ENCODE peak calls at places on chromosomes 11 and 22, in seven cellular contexts. One of them, this sample, is unnamed.

GRCh38 chr22:19429950-19430889 is 1.3 kb downstream of the HIRA start:
- DNase-seq in K562: peak
- DNase-seq in H1: no peak
- DNase-seq in SK-N-SH: peak
- DNase-seq in HepG2: peak
- DNase-seq in HCT116: no peak
- DNase-seq in GM12878: no peak
- DNase-seq in this sample: no peak

GRCh38 chr22:43228330-43228729 is 41.4 kb upstream of the TTLL12 start:
- DNase-seq in H1: peak
- DNase-seq in SK-N-SH: peak
- DNase-seq in K562: peak
- DNase-seq in GM12878: no peak
- DNase-seq in HepG2: no peak
- DNase-seq in HCT116: peak
- DNase-seq in this sample: no peak

GRCh38 chr22:48746789-48747425 is 1080.8 kb downstream of the BRD1 start:
- DNase-seq in HCT116: no peak
- DNase-seq in HepG2: no peak
- DNase-seq in K562: no peak
- DNase-seq in SK-N-SH: no peak
- DNase-seq in GM12878: no peak
- DNase-seq in H1: no peak
- DNase-seq in this sample: no peak

GRCh38 chr11:47201015-47201414 is 13.8 kb upstream of the DDB2 start:
- DNase-seq in H1: no peak
- DNase-seq in HCT116: no peak
- DNase-seq in GM12878: no peak
- DNase-seq in HepG2: no peak
- DNase-seq in K562: no peak
- DNase-seq in SK-N-SH: no peak
- DNase-seq in this sample: no peak

GRCh38 chr11:65112226-65112550 is 516 bp downstream of the TM7SF2 start:
- DNase-seq in HepG2: no peak
- DNase-seq in K562: no peak
- DNase-seq in SK-N-SH: no peak
- DNase-seq in HCT116: no peak
- DNase-seq in GM12878: no peak
- DNase-seq in H1: no peak
- DNase-seq in this sample: no peak

GRCh38 chr11:62879150-62879549 is 1.5 kb upstream of the SLC3A2 start:
- DNase-seq in H1: no peak
- DNase-seq in GM12878: no peak
- DNase-seq in HepG2: no peak
- DNase-seq in HCT116: no peak
- DNase-seq in SK-N-SH: no peak
- DNase-seq in K562: no peak
- DNase-seq in this sample: no peak

GRCh38 chr22:42271906-42272305 is 1.5 kb upstream of the TCF20 start:
- DNase-seq in HepG2: no peak
- DNase-seq in K562: no peak
- DNase-seq in HCT116: no peak
- DNase-seq in GM12878: no peak
- DNase-seq in H1: no peak
- DNase-seq in SK-N-SH: no peak
- DNase-seq in this sample: no peak

GRCh38 chr11:96037267-96037990 is 113.5 kb upstream of the MTMR2 start:
- DNase-seq in HCT116: no peak
- DNase-seq in H1: no peak
- DNase-seq in GM12878: no peak
- DNase-seq in HepG2: no peak
- DNase-seq in SK-N-SH: no peak
- DNase-seq in K562: no peak
- DNase-seq in this sample: no peak

GRCh38 chr11:46305295-46305694 is 27.8 kb downstream of the CREB3L1 start:
- DNase-seq in H1: no peak
- DNase-seq in GM12878: no peak
- DNase-seq in HepG2: peak
- DNase-seq in HCT116: no peak
- DNase-seq in SK-N-SH: peak
- DNase-seq in K562: no peak
- DNase-seq in this sample: no peak

GRCh38 chr11:19555266-19555665 is 157.4 kb upstream of the NAV2 start:
- DNase-seq in HCT116: no peak
- DNase-seq in K562: no peak
- DNase-seq in HepG2: no peak
- DNase-seq in H1: no peak
- DNase-seq in SK-N-SH: no peak
- DNase-seq in GM12878: no peak
- DNase-seq in this sample: no peak

GRCh38 chr11:134545521-134545920 is 133.5 kb upstream of the B3GAT1 start:
- DNase-seq in GM12878: no peak
- DNase-seq in HepG2: no peak
- DNase-seq in H1: no peak
- DNase-seq in K562: no peak
- DNase-seq in HCT116: no peak
- DNase-seq in SK-N-SH: no peak
- DNase-seq in this sample: no peak

GRCh38 chr22:49967333-49968241 is 7.0 kb downstream of the PIM3 start:
- DNase-seq in HCT116: no peak
- DNase-seq in H1: no peak
- DNase-seq in HepG2: peak
- DNase-seq in SK-N-SH: peak
- DNase-seq in K562: no peak
- DNase-seq in GM12878: no peak
- DNase-seq in this sample: no peak

DNA sequence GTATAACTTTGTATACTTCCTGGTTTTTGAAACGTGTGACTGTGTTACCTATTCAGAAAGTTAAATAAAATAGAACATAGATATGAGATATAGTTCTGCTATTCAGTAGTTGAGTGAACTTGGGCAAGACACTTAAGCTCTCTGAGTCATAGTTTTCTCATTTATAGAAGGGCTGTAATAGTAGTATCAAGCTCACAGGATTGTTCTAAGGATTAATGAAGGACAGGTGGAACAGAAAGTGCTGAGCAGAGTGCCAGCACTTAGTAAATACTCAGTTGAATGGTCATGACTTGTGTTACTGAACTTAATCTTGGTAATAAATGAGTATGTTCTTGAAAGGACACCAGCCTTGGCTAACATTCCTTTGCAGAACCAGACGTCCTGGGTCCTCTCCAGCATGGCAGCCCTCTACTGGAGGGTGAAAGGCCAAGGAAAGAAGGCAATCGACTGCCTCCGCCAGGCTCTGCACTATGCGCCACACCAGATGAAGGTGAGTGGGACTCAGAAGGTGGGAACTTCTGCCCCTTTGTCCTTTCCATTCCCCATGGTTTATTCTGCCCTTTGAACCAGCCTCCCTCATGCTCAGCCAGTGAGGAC is 131.2 kb downstream of the TTC17 start:
- DNase-seq in GM12878: no peak
- DNase-seq in SK-N-SH: no peak
- DNase-seq in H1: no peak
- DNase-seq in HepG2: no peak
- DNase-seq in K562: no peak
- DNase-seq in HCT116: no peak
- DNase-seq in this sample: no peak
- TF ChIP-seq SIN3A in GM12878: no peak
- TF ChIP-seq SIN3A in SK-N-SH: no peak
- TF ChIP-seq SIN3A in H1: no peak
- TF ChIP-seq SIN3A in HepG2: no peak
- TF ChIP-seq SIN3A in K562: no peak
- TF ChIP-seq SIN3A in HCT116: no peak
- TF ChIP-seq SIN3A in this sample: no peak

GRCh38 chr11:44493929-44494328 is 71.5 kb upstream of the CD82 start:
- DNase-seq in GM12878: no peak
- DNase-seq in SK-N-SH: no peak
- DNase-seq in H1: no peak
- DNase-seq in HepG2: no peak
- DNase-seq in HCT116: no peak
- DNase-seq in K562: no peak
- DNase-seq in this sample: no peak

GRCh38 chr11:44497995-44498394 is 67.5 kb upstream of the CD82 start:
- DNase-seq in HepG2: no peak
- DNase-seq in HCT116: no peak
- DNase-seq in K562: no peak
- DNase-seq in GM12878: no peak
- DNase-seq in H1: no peak
- DNase-seq in SK-N-SH: no peak
- DNase-seq in this sample: no peak

GRCh38 chr11:44496391-44496790 is 69.1 kb upstream of the CD82 start:
- DNase-seq in HepG2: no peak
- DNase-seq in HCT116: no peak
- DNase-seq in K562: no peak
- DNase-seq in SK-N-SH: no peak
- DNase-seq in H1: no peak
- DNase-seq in GM12878: no peak
- DNase-seq in this sample: no peak

GRCh38 chr11:44502506-44502905 is 63.0 kb upstream of the CD82 start:
- DNase-seq in HCT116: no peak
- DNase-seq in K562: no peak
- DNase-seq in SK-N-SH: no peak
- DNase-seq in H1: no peak
- DNase-seq in HepG2: no peak
- DNase-seq in GM12878: no peak
- DNase-seq in this sample: no peak

GRCh38 chr11:44498524-44498923 is 66.9 kb upstream of the CD82 start:
- DNase-seq in HCT116: no peak
- DNase-seq in HepG2: no peak
- DNase-seq in SK-N-SH: no peak
- DNase-seq in GM12878: no peak
- DNase-seq in K562: no peak
- DNase-seq in H1: no peak
- DNase-seq in this sample: no peak
- TF ChIP-seq CTCF in HCT116: no peak
- TF ChIP-seq CTCF in HepG2: no peak
- TF ChIP-seq CTCF in SK-N-SH: no peak
- TF ChIP-seq CTCF in GM12878: no peak
- TF ChIP-seq CTCF in K562: no peak
- TF ChIP-seq CTCF in H1: no peak
- TF ChIP-seq CTCF in this sample: no peak

GRCh38 chr11:79362821-79363220 is 78.0 kb downstream of the TENM4 start:
- DNase-seq in K562: no peak
- DNase-seq in HepG2: no peak
- DNase-seq in GM12878: no peak
- DNase-seq in H1: no peak
- DNase-seq in SK-N-SH: no peak
- DNase-seq in HCT116: no peak
- DNase-seq in this sample: no peak

GRCh38 chr11:79366218-79366617 is 74.6 kb downstream of the TENM4 start:
- DNase-seq in HCT116: no peak
- DNase-seq in K562: no peak
- DNase-seq in H1: no peak
- DNase-seq in SK-N-SH: no peak
- DNase-seq in GM12878: no peak
- DNase-seq in HepG2: no peak
- DNase-seq in this sample: no peak

GRCh38 chr11:79363261-79363660 is 77.6 kb downstream of the TENM4 start:
- DNase-seq in SK-N-SH: no peak
- DNase-seq in H1: no peak
- DNase-seq in HCT116: no peak
- DNase-seq in HepG2: no peak
- DNase-seq in GM12878: no peak
- DNase-seq in K562: no peak
- DNase-seq in this sample: no peak

GRCh38 chr11:79362358-79362757 is 78.5 kb downstream of the TENM4 start:
- DNase-seq in K562: no peak
- DNase-seq in HepG2: no peak
- DNase-seq in SK-N-SH: no peak
- DNase-seq in GM12878: no peak
- DNase-seq in H1: no peak
- DNase-seq in HCT116: no peak
- DNase-seq in this sample: no peak

GRCh38 chr11:79363861-79364378 is 76.9 kb downstream of the TENM4 start:
- DNase-seq in K562: no peak
- DNase-seq in HCT116: no peak
- DNase-seq in H1: no peak
- DNase-seq in HepG2: no peak
- DNase-seq in SK-N-SH: no peak
- DNase-seq in GM12878: no peak
- DNase-seq in this sample: no peak
- TF ChIP-seq SIN3A in K562: no peak
- TF ChIP-seq SIN3A in HCT116: no peak
- TF ChIP-seq SIN3A in H1: no peak
- TF ChIP-seq SIN3A in HepG2: no peak
- TF ChIP-seq SIN3A in SK-N-SH: no peak
- TF ChIP-seq SIN3A in GM12878: no peak
- TF ChIP-seq SIN3A in this sample: no peak

DNA sequence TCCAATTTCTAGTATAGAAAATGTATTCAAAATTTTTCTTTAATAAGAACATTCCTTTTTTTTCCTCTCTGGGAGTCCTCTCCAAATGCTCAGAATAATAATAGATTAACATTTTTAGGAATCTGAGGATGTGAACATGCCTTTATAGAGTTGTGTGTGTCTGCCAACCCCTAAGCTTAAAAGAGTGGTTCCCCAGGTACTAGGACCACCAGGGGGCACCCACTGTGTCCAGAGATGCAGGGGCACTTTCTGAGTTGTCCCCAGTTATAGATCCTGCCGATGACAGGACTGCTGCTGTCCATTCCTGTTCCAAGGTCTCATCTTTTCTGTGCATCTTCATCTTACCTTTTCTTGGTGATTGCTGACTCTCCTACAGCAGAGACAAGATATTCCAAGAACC is 27.0 kb upstream of the MICAL2 start:
- DNase-seq in HepG2: no peak
- DNase-seq in HCT116: no peak
- DNase-seq in GM12878: no peak
- DNase-seq in K562: peak
- DNase-seq in H1: no peak
- DNase-seq in SK-N-SH: no peak
- DNase-seq in this sample: no peak
- TF ChIP-seq CTCF in HepG2: peak
- TF ChIP-seq CTCF in HCT116: peak
- TF ChIP-seq CTCF in GM12878: no peak
- TF ChIP-seq CTCF in K562: peak
- TF ChIP-seq CTCF in H1: peak
- TF ChIP-seq CTCF in SK-N-SH: peak
- TF ChIP-seq CTCF in this sample: peak

GRCh38 chr22:36175892-36176291 is 15.3 kb upstream of the APOL3 start:
- DNase-seq in GM12878: no peak
- DNase-seq in HepG2: no peak
- DNase-seq in SK-N-SH: no peak
- DNase-seq in HCT116: no peak
- DNase-seq in K562: no peak
- DNase-seq in H1: no peak
- DNase-seq in this sample: no peak
- TF ChIP-seq SIN3A in GM12878: no peak
- TF ChIP-seq SIN3A in HepG2: no peak
- TF ChIP-seq SIN3A in SK-N-SH: no peak
- TF ChIP-seq SIN3A in HCT116: no peak
- TF ChIP-seq SIN3A in K562: no peak
- TF ChIP-seq SIN3A in H1: no peak
- TF ChIP-seq SIN3A in this sample: no peak

GRCh38 chr11:104873252-104873651 is 25.0 kb downstream of the CASP12 start:
- DNase-seq in HCT116: no peak
- DNase-seq in HepG2: no peak
- DNase-seq in H1: no peak
- DNase-seq in GM12878: no peak
- DNase-seq in SK-N-SH: no peak
- DNase-seq in K562: peak
- DNase-seq in this sample: no peak
- TF ChIP-seq CTCF in HCT116: peak
- TF ChIP-seq CTCF in HepG2: no peak
- TF ChIP-seq CTCF in H1: peak
- TF ChIP-seq CTCF in GM12878: peak
- TF ChIP-seq CTCF in SK-N-SH: peak
- TF ChIP-seq CTCF in K562: no peak
- TF ChIP-seq CTCF in this sample: peak

This sample was measured in Panc1.